ENCODE peak calls at places on chromosomes 6 and 20, in six cellular contexts. F, I, Y, M, P and R are unnamed samples.

GRCh38 chr20:9015984-9016324 is 52.9 kb upstream of the PLCB4 start:
- DNase-seq in P (no peak), Y (no peak), M (no peak), I (no peak), F (peak; percentile 72), R (no peak)

GRCh38 chr20:56944546-56944945 is 315.4 kb downstream of the TFAP2C start:
- DNase-seq in M (no peak), I (no peak), F (no peak), Y (no peak), P (no peak), R (no peak)

GRCh38 chr20:31547017-31547675 is 32.9 kb downstream of the HM13 start:
- DNase-seq in Y (peak; percentile 72), I (peak; percentile 95), M (peak; percentile 88), P (peak; percentile 57), F (no peak), R (peak; percentile 93)

GRCh38 chr6:35919827-35920751 is 809 bp downstream of the SRPK1 start:
- DNase-seq in M (peak; percentile 56), P (no peak), I (peak; percentile 90), Y (peak; percentile 47), F (peak; percentile 45), R (peak; percentile 75)

GRCh38 chr20:58043122-58043865 is 185.2 kb downstream of the ANKRD60 start:
- DNase-seq in I (no peak), F (no peak), Y (no peak), P (no peak), M (no peak), R (no peak)

GRCh38 chr20:32968833-32969241 is 35.4 kb downstream of the SUN5 start:
- DNase-seq in P (no peak), Y (no peak), F (no peak), M (no peak), I (no peak), R (no peak)

GRCh38 chr6:144395014-144395413 is 109.9 kb downstream of the UTRN start:
- DNase-seq in I (peak; percentile 43), F (no peak), Y (no peak), P (no peak), M (no peak), R (no peak)

GRCh38 chr6:57313711-57314471 is 3.5 kb upstream of the PRIM2 start:
- DNase-seq in Y (no peak), P (no peak), F (peak; percentile 74), M (no peak), I (peak; percentile 88), R (no peak)

GRCh38 chr6:46407785-46408530 is 83.3 kb downstream of the RCAN2 start:
- DNase-seq in Y (no peak), I (no peak), F (no peak), P (no peak), M (no peak), R (no peak)

GRCh38 chr6:118936304-118936703 is 1.3 kb upstream of the MCM9 start:
- DNase-seq in Y (no peak), P (no peak), F (no peak), M (no peak), I (no peak), R (peak; percentile 16)

GRCh38 chr6:143224516-143224915 is 163.8 kb downstream of the AIG1 start:
- DNase-seq in Y (no peak), P (no peak), F (no peak), I (peak; percentile 18), M (no peak), R (no peak)

GRCh38 chr6:97947841-97948240 is 664.8 kb upstream of the MMS22L start:
- DNase-seq in Y (no peak), I (peak; percentile 18), M (peak; percentile 1), P (no peak), F (peak; percentile 74), R (no peak)

GRCh38 chr6:159110013-159110412 is 59.2 kb upstream of the FNDC1 start:
- DNase-seq in F (peak; percentile 49), I (peak; percentile 16), P (no peak), Y (peak; percentile 49), M (peak; percentile 23), R (peak; percentile 68)

GRCh38 chr6:3919130-3919628 is 70.0 kb downstream of the FAM50B start:
- DNase-seq in Y (no peak), P (no peak), F (peak; percentile 12), I (no peak), M (no peak), R (no peak)

GRCh38 chr6:73954843-73955242 is 258.8 kb downstream of the CD109 start:
- DNase-seq in P (no peak), M (no peak), Y (no peak), I (no peak), F (no peak), R (no peak)

GRCh38 chr20:34715384-34715783 is 11.2 kb downstream of the TP53INP2 start:
- DNase-seq in Y (no peak), F (no peak), P (no peak), M (no peak), I (no peak), R (no peak)

GRCh38 chr20:40962733-40963504 is 65.7 kb upstream of the TOP1 start:
- DNase-seq in Y (peak; percentile 80), I (peak; percentile 62), P (no peak), M (peak; percentile 72), F (peak; percentile 63), R (peak; percentile 73)

DNA sequence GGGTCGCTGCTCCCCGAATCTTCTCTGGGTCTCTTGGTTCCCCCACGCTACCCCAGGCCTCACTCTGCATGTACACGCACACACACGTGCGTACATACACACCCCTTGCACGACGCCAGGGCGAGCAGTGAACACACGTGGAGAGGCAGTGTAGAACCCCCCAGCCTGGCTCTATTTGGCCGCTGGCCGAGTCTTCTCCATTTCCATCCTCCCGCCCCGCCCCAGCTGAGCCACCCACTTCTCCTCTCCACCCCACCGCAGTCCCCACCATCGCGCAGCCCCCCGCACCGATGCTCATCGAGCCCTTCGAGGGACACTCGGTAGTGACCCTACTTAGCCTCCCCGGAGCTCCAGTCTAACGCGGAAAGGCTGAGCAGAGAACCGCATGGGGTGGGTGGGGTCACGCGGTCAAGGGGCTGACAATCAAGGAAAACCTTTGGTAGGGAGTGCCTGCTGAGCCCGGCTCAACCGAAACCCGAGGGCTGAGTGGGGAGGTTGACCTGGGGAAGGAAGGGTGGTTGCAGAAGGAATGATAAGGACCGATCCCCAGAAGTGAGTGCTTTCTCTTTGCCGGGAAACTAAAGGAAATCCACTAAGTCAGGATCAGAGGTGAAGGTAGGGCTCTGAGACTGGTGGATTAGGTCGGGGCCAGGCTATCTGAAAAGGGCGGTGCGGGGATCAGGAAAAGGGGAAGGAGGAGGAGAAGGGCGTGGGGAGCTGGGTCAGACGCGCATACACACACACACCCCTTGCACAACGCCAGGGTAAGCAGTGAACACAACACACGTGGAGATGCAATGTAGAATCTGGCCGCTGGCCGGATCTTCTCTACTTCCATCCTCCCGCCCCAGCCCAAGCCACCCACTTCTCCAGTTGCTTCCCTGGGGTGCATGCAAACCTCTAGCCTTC is 49.8 kb downstream of the CPXM1 start:
- DNase-seq in P (no peak), Y (peak; percentile 38), I (peak; percentile 7), M (peak; percentile 59), F (peak; percentile 71), R (peak; percentile 86)
- H3K4me3 ChIP-seq in P (no peak overlapping the region), Y (no peak overlapping the region), I (no peak overlapping the region), M (peak overlapping the region; percentile 0), F (peak overlapping the region; percentile 68), R (no peak overlapping the region)

DNA sequence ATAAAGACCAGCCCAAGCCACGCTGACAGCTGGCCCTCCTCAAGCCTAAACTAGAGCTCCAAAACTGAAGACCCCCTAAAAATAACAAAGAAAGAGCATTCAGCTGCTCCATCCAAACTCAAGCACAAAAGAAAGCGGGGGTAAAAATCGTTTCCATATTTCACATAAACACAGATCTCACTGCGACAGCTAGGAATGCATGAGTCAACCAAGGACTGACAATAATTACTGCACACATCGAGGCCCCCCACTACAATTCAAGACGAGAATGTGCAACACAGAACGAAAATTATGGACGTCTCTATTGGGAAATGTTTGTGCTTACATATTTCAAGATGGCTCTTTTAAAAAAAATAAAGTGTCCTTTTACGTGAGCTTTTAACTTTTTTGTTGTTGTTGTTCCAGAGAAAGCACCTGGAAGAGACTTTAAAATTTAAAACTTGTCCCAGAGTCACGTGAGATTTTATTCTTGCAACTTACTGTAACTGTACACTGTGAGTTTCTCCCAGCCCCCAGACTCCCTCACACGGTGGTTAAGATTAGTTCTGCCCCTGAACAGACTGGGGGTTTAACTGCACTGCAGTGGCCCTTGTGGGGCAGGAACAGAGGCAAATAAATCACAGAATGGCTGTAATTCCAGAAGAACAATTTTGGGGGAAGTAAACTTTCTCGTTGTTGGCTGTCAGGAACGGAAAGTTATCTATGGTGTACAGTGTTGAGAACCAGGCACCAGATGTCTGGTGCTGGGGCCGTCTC is 30.9 kb downstream of the CNKSR3 start:
- DNase-seq in P (no peak), M (no peak), Y (peak; percentile 56), I (peak; percentile 60), F (no peak), R (no peak)
- TF ChIP-seq CTCF in P (no peak), M (no peak), Y (no peak), I (no peak), F (no peak), R (no peak)

GRCh38 chr6:149395185-149395584 is 4.9 kb upstream of the SUMO4 start:
- DNase-seq in F (no peak), Y (no peak), M (no peak), I (no peak), P (no peak), R (no peak)
- TF ChIP-seq MYC in F (no peak), Y (no peak), M (no peak), I (no peak), P (no peak), R (no peak)

DNA sequence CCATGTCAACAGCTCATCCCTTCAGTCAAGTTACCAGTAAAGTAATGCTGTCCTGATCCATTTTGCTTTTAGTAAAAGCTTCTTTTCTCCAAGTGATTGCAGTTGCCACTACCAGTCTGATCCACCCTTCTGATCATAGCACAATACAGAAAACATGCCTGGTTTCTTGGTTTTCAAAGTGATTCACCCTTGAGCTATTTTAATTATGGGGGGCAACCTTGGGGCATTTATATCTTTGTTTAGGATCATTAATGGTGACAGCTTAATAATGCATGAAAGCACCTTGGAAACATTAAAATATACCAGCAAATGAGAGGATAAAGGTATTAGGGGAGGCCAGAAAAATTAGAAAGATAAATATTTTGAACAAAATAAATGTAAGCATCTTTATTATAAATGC is 38.3 kb downstream of the LRRC1 start:
- DNase-seq in P (no peak), F (no peak), Y (no peak), I (no peak), M (no peak), R (no peak)
- H3K4me3 ChIP-seq in P (no peak overlapping the region), F (no peak overlapping the region), Y (no peak overlapping the region), I (no peak overlapping the region), M (no peak overlapping the region), R (no peak overlapping the region)

GRCh38 chr6:49606696-49607390 is 29.8 kb downstream of the RHAG start:
- DNase-seq in F (peak; percentile 86), I (peak; percentile 79), P (peak; percentile 11), M (peak; percentile 91), Y (peak; percentile 76), R (peak; percentile 77)

GRCh38 chr6:49607391-49607982 is 29.2 kb downstream of the RHAG start:
- DNase-seq in Y (no peak), P (no peak), I (no peak), F (no peak), M (no peak), R (no peak)
- TF ChIP-seq CTCF in Y (no peak), P (no peak), I (no peak), F (no peak), M (no peak), R (no peak)

GRCh38 chr20:42338274-42339172 is 720.3 kb upstream of the CHD6 start:
- DNase-seq in M (no peak), I (no peak), P (no peak), F (no peak), Y (no peak), R (no peak)
- TF ChIP-seq MYC in M (no peak), I (no peak), P (no peak), F (no peak), Y (no peak), R (no peak)